ENCODE peak calls at places on chromosomes 6 and 20, in six cellular contexts. S is A549, Q is neural progenitor cell, G is neuronal stem cell, B is astrocyte, U is endothelial cell of umbilical vein. M is an unnamed sample.

GRCh38 chr6:110509617-110510231 is 33.3 kb upstream of the SLC22A16 start:
- DNase-seq in U (peak), Q (no peak), B (peak), G (no peak), S (no peak), M (no peak)

GRCh38 chr20:634526-634925 is 18.5 kb downstream of the SRXN1 start:
- DNase-seq in G (no peak), S (no peak), B (no peak), Q (peak), U (no peak), M (no peak)

GRCh38 chr6:77463881-77464867 is 883 bp upstream of the HTR1B start:
- DNase-seq in S (no peak), Q (peak), G (peak), B (no peak), U (peak), M (peak)

GRCh38 chr6:34521463-34522288 is 34.5 kb downstream of the SPDEF start:
- DNase-seq in Q (no peak), B (no peak), G (no peak), S (no peak), U (no peak), M (no peak)

GRCh38 chr6:149289966-149290365 is 27.5 kb upstream of the TAB2 start:
- DNase-seq in G (no peak), Q (no peak), B (no peak), U (no peak), S (no peak), M (no peak)

GRCh38 chr6:136751478-136751956 is 40.8 kb downstream of the MAP3K5 start:
- DNase-seq in B (peak), Q (no peak), G (no peak), U (no peak), S (no peak), M (no peak)

GRCh38 chr20:47706345-47706744 is 78.9 kb downstream of the SULF2 start:
- DNase-seq in G (no peak), Q (no peak), S (no peak), U (no peak), B (no peak), M (no peak)

GRCh38 chr6:128036808-128037570 is 136.1 kb upstream of the THEMIS start:
- DNase-seq in G (no peak), B (no peak), Q (no peak), S (no peak), U (no peak), M (no peak)

GRCh38 chr6:36722879-36723278 is 25.3 kb downstream of the RAB44 start:
- DNase-seq in G (no peak), U (no peak), S (no peak), B (no peak), Q (no peak), M (no peak)

GRCh38 chr20:61803416-61803902 is 262.2 kb downstream of the TAF4 start:
- DNase-seq in B (peak), Q (peak), G (no peak), S (no peak), U (no peak), M (no peak)

GRCh38 chr6:119137194-119138072 is 59.0 kb upstream of the FAM184A start:
- DNase-seq in U (no peak), B (no peak), Q (no peak), S (no peak), G (no peak), M (no peak)

GRCh38 chr20:61765871-61766654 is 299.6 kb downstream of the TAF4 start:
- DNase-seq in S (no peak), Q (peak), U (no peak), G (no peak), B (no peak), M (peak)

GRCh38 chr6:125951323-125951722 is 5.2 kb upstream of the HINT3 start:
- DNase-seq in B (no peak), G (no peak), Q (no peak), S (no peak), U (no peak), M (no peak)

GRCh38 chr20:20603339-20603990 is 109.0 kb downstream of the RALGAPA2 start:
- DNase-seq in U (no peak), Q (no peak), S (no peak), G (no peak), B (no peak), M (no peak)

GRCh38 chr20:1392443-1392692 is 486 bp downstream of the FKBP1A start:
- DNase-seq in S (no peak), G (no peak), Q (no peak), U (no peak), B (no peak), M (peak)

GRCh38 chr6:131950767-131951575 is at the start of gene CCN2:
- DNase-seq in U (peak), G (peak), Q (peak), B (peak), S (peak), M (peak)

GRCh38 chr6:127198549-127198948 is 68.1 kb upstream of the RNF146 start:
- DNase-seq in G (no peak), Q (no peak), S (no peak), U (no peak), B (no peak), M (no peak)

GRCh38 chr20:9460518-9460917 is 53.9 kb upstream of the LAMP5 start:
- DNase-seq in U (peak), G (no peak), S (peak), B (peak), Q (no peak), M (no peak)

GRCh38 chr20:9454781-9455180 is 59.6 kb upstream of the LAMP5 start:
- DNase-seq in B (no peak), S (no peak), U (no peak), Q (no peak), G (no peak), M (no peak)

GRCh38 chr20:9458075-9458818 is 56.1 kb upstream of the LAMP5 start:
- DNase-seq in U (no peak), G (no peak), B (no peak), S (peak), Q (peak), M (peak)

DNA sequence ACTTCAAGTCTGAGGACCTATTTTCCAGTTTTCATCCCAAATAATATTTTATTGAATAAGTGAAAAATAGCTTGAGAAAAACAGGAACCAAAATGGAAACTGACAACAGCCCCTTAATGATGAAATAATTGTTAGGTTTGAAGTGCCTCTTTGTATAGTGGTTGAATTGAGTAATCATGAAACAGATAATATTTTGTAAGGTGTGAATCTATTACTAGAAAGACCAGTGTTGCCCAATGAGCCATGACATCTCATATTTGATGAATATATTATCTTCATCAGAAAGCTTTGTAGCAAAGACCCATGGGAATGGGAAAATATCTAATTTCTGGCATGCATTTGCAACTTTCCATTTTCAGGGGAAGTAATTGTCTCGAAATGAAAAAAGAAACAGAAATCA is 57.3 kb upstream of the LAMP5 start:
- DNase-seq in B (no peak), S (no peak), U (no peak), Q (no peak), G (no peak), M (no peak)
- H3K4me2 ChIP-seq in B (no peak), S (no peak), U (no peak), Q (no peak), G (no peak), M (no peak)

DNA sequence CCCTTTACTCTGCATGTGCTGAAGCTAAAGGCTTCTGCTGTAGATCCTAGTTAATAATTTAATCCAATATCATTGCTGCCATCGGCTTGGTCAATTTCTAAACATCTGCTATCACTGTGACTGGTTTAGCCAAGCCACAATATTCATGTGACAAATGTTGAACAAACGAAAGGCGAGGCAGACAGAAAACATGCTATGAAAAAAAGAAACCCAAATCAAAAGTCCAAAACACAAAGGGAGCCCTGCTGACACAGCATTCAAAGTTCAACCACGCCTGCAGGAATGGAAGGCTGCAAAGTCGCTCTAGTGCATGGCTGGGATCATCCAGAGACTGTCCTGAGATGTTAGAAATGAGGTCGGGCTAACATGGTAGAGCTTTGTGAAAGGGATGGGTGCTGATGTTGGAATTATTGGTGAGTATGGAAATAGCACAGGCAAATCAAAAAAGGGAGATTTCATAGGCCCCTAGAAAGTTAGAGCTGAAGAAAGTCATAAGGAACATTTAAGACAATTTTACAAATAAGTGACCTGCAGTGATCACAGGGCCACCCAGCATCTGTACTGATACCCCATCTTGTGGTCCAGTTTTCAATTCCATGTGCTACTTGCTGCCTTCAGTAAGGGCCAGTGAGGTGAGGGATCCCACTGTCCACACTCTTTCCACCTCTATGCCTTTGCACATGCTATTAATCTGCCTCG is 8.8 kb upstream of the NHSL1 start:
- DNase-seq in G (no peak), Q (no peak), B (no peak), U (no peak), S (no peak), M (no peak)
- H3K4me2 ChIP-seq in G (no peak), Q (no peak), B (no peak), U (no peak), S (peak), M (no peak)

GRCh38 chr6:134453792-134454510 is 136.0 kb upstream of the SGK1 start:
- DNase-seq in Q (no peak), U (no peak), B (no peak), G (no peak), S (no peak), M (peak)

GRCh38 chr6:134456284-134456683 is 138.4 kb upstream of the SGK1 start:
- DNase-seq in S (no peak), U (no peak), B (no peak), G (no peak), Q (no peak), M (no peak)

GRCh38 chr6:134452901-134453300 is 135.0 kb upstream of the SGK1 start:
- DNase-seq in B (no peak), S (no peak), U (no peak), Q (no peak), G (no peak), M (no peak)

GRCh38 chr6:134454794-134455193 is 136.9 kb upstream of the SGK1 start:
- DNase-seq in Q (no peak), G (no peak), B (peak), S (no peak), U (no peak), M (no peak)

DNA sequence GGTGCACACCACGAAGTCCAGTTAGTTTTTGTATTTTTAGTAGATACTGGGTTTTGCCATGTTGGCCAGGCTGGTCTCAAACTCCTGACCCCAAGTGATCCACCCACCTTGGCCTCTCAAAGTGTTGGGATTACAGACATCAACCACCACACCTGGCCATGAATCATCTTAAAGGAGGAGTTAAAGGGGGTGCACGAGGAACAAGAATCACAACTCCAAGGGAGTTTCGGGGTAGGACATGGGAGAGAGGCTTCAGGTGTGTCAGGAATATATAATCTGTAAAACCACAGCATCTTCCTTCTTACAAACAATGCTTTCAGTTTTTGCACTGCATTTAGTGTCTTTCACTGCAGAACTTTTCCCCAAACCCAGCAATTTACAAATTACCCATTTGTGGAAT is 137.4 kb upstream of the SGK1 start:
- DNase-seq in S (no peak), G (no peak), B (no peak), U (no peak), Q (no peak), M (no peak)
- H3K4me2 ChIP-seq in S (no peak), G (no peak), B (no peak), U (no peak), Q (no peak), M (no peak)

GRCh38 chr6:25482996-25483395 is 169.0 kb upstream of the SCGN start:
- DNase-seq in S (no peak), G (no peak), Q (no peak), U (no peak), B (no peak), M (no peak)

GRCh38 chr6:25484900-25485299 is 167.1 kb upstream of the SCGN start:
- DNase-seq in U (no peak), B (no peak), S (no peak), G (no peak), Q (no peak), M (no peak)

GRCh38 chr6:25478973-25479372 is 173.0 kb upstream of the SCGN start:
- DNase-seq in U (no peak), B (no peak), Q (no peak), S (no peak), G (no peak), M (no peak)

GRCh38 chr6:25477006-25477590 is 174.9 kb upstream of the SCGN start:
- DNase-seq in G (no peak), Q (no peak), U (no peak), B (peak), S (no peak), M (peak)

GRCh38 chr6:25481267-25481666 is 170.7 kb upstream of the SCGN start:
- DNase-seq in Q (no peak), B (no peak), S (no peak), G (no peak), U (no peak), M (no peak)
- H3K4me2 ChIP-seq in Q (no peak), B (no peak), S (no peak), G (no peak), U (no peak), M (no peak)

DNA sequence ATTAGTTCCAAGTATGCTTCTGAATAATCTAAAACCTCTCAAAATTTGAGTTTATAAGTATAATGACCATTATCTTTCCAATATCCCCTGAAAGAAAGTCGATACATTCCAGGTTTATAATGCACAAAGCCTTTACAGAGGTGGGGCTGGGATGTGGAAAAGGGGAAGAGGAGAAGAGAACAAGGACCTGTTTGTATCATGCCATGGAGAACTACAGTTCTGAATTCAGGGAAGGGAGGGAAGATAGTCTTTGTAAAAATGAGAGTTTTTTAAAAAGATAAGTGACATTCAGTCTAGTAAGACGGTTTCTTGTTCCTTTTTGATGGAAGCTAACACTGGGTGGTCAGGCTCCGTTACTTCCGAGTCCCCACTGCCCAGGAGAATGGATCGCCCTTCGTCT is 26.1 kb downstream of the ZBTB2 start:
- DNase-seq in Q (no peak), S (no peak), U (no peak), G (no peak), B (no peak), M (no peak)
- H3K4me2 ChIP-seq in Q (no peak), S (no peak), U (no peak), G (no peak), B (no peak), M (no peak)

GRCh38 chr6:1679691-1680068 is 70.0 kb downstream of the FOXC1 start:
- DNase-seq in B (peak), U (peak), Q (no peak), S (no peak), G (no peak), M (no peak)
- H3K4me2 ChIP-seq in B (peak), U (no peak), Q (no peak), S (no peak), G (no peak), M (no peak)

GRCh38 chr6:113651920-113652319 is 205.2 kb upstream of the MARCKS start:
- DNase-seq in G (no peak), S (no peak), U (no peak), Q (no peak), B (no peak), M (no peak)

GRCh38 chr6:113655761-113656160 is 201.4 kb upstream of the MARCKS start:
- DNase-seq in G (no peak), Q (no peak), B (no peak), U (no peak), S (no peak), M (no peak)

GRCh38 chr6:113650610-113650979 is 206.6 kb upstream of the MARCKS start:
- DNase-seq in U (no peak), Q (no peak), S (no peak), G (no peak), B (no peak), M (no peak)

GRCh38 chr6:113651120-113651519 is 206.0 kb upstream of the MARCKS start:
- DNase-seq in B (no peak), U (no peak), G (no peak), Q (no peak), S (no peak), M (no peak)

DNA sequence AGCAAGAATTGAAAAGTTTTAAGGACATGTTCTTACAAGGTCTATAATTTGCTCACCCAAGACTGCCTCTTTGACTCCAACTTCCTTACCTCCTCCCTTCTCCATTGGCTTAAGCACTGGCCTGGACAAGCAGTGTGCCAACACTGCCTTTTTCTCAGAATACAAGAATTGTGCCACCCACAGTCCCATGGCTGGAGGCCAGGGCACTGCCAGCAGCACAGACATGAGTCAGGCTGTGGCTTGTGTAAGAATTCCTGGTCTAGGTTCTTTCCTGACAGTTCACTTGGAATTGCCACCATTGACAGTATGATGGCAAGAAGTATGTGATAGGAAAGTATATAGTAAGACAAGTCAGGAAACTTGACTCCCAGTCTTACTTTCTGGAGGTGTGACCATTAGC is 202.7 kb upstream of the MARCKS start:
- DNase-seq in B (peak), Q (no peak), G (no peak), U (peak), S (peak), M (no peak)
- H3K4me2 ChIP-seq in B (peak), Q (no peak), G (no peak), U (no peak), S (peak), M (no peak)

GRCh38 chr6:80170433-80170832 is 64.0 kb downstream of the BCKDHB start:
- DNase-seq in Q (no peak), B (no peak), G (no peak), U (no peak), S (no peak), M (no peak)

GRCh38 chr6:80173411-80173810 is 66.9 kb downstream of the BCKDHB start:
- DNase-seq in S (no peak), Q (no peak), G (no peak), B (no peak), U (no peak), M (no peak)

GRCh38 chr6:80179691-80180090 is 73.2 kb downstream of the BCKDHB start:
- DNase-seq in U (peak), G (no peak), B (no peak), S (no peak), Q (no peak), M (peak)

GRCh38 chr6:80174931-80175572 is 68.6 kb downstream of the BCKDHB start:
- DNase-seq in Q (no peak), B (peak), S (no peak), U (no peak), G (no peak), M (no peak)
- H3K4me2 ChIP-seq in Q (no peak), B (no peak), S (no peak), U (no peak), G (no peak), M (no peak)

M was measured in GM23338.